ENCODE peak calls at places on chromosomes 13 and 19, in six cellular contexts. One of them, this sample, is unnamed.

GRCh38 chr13:113862191-113862765 is 1.6 kb downstream of the GAS6 start:
- ATAC-seq in right cardiac atrium: peak
- ATAC-seq in left cardiac atrium: peak
- ATAC-seq in sciatic nerve: peak
- ATAC-seq in T-helper 17 cell: no peak
- ATAC-seq in upper lobe of right lung: no peak
- ATAC-seq in this sample: no peak

GRCh38 chr13:28545583-28546333 is 50.8 kb upstream of the FLT1 start:
- ATAC-seq in right cardiac atrium: no peak
- ATAC-seq in left cardiac atrium: no peak
- ATAC-seq in sciatic nerve: no peak
- ATAC-seq in T-helper 17 cell: no peak
- ATAC-seq in upper lobe of right lung: no peak
- ATAC-seq in this sample: no peak

GRCh38 chr13:110521296-110521680 is 40.2 kb downstream of the RAB20 start:
- ATAC-seq in right cardiac atrium: no peak
- ATAC-seq in left cardiac atrium: no peak
- ATAC-seq in sciatic nerve: peak
- ATAC-seq in T-helper 17 cell: no peak
- ATAC-seq in upper lobe of right lung: no peak
- ATAC-seq in this sample: no peak

GRCh38 chr19:10327793-10328192 is 5.5 kb downstream of the RAVER1 start:
- ATAC-seq in right cardiac atrium: no peak
- ATAC-seq in left cardiac atrium: peak
- ATAC-seq in sciatic nerve: no peak
- ATAC-seq in T-helper 17 cell: no peak
- ATAC-seq in upper lobe of right lung: no peak
- ATAC-seq in this sample: no peak

GRCh38 chr13:51995677-51996551 is 15.3 kb downstream of the ATP7B start:
- ATAC-seq in right cardiac atrium: peak
- ATAC-seq in left cardiac atrium: peak
- ATAC-seq in sciatic nerve: peak
- ATAC-seq in T-helper 17 cell: no peak
- ATAC-seq in upper lobe of right lung: peak
- ATAC-seq in this sample: peak

GRCh38 chr19:307793-308420 is 16.7 kb upstream of the PLPP2 start:
- ATAC-seq in right cardiac atrium: peak
- ATAC-seq in left cardiac atrium: no peak
- ATAC-seq in sciatic nerve: no peak
- ATAC-seq in T-helper 17 cell: no peak
- ATAC-seq in upper lobe of right lung: peak
- ATAC-seq in this sample: peak

GRCh38 chr19:42152285-42152684 is 20.0 kb upstream of the POU2F2 start:
- ATAC-seq in right cardiac atrium: no peak
- ATAC-seq in left cardiac atrium: no peak
- ATAC-seq in sciatic nerve: no peak
- ATAC-seq in T-helper 17 cell: no peak
- ATAC-seq in upper lobe of right lung: no peak
- ATAC-seq in this sample: no peak

GRCh38 chr19:8361921-8362793 is 1.8 kb upstream of the ANGPTL4 start:
- ATAC-seq in right cardiac atrium: peak
- ATAC-seq in left cardiac atrium: peak
- ATAC-seq in sciatic nerve: peak
- ATAC-seq in T-helper 17 cell: no peak
- ATAC-seq in upper lobe of right lung: peak
- ATAC-seq in this sample: peak

GRCh38 chr13:51435002-51435578 is 17.7 kb downstream of the INTS6 start:
- ATAC-seq in right cardiac atrium: no peak
- ATAC-seq in left cardiac atrium: no peak
- ATAC-seq in sciatic nerve: no peak
- ATAC-seq in T-helper 17 cell: peak
- ATAC-seq in upper lobe of right lung: no peak
- ATAC-seq in this sample: no peak